ENCODE peak calls at places on chromosomes 1 and 21, in eight cellular contexts. G, T, K, C, J, D, X and A are unnamed samples.

GRCh38 chr21:32516729-32517649 is 68.3 kb downstream of the TCP10L start:
- DNase-seq in G (no peak), T (peak), K (no peak), C (no peak), J (no peak), D (peak), X (peak), A (no peak)

GRCh38 chr1:9289090-9289534 is 3.6 kb upstream of the SPSB1 start:
- DNase-seq in G (peak), T (peak), K (peak), C (peak), J (peak), D (peak), X (peak), A (no peak)

GRCh38 chr1:112721966-112722524 is 6.9 kb upstream of the PPM1J start:
- DNase-seq in G (peak), T (no peak), K (no peak), C (no peak), J (no peak), D (no peak), X (no peak), A (no peak)

GRCh38 chr1:222167111-222167510 is 380.8 kb downstream of the HHIPL2 start:
- DNase-seq in G (peak), T (peak), K (peak), C (peak), J (peak), D (no peak), X (peak), A (no peak)

GRCh38 chr1:175783126-175783722 is 39.8 kb upstream of the TNR start:
- DNase-seq in G (no peak), T (peak), K (no peak), C (no peak), J (no peak), D (no peak), X (no peak), A (no peak)

GRCh38 chr1:202597090-202597761 is 113.0 kb downstream of the SYT2 start:
- DNase-seq in G (no peak), T (no peak), K (no peak), C (no peak), J (no peak), D (no peak), X (no peak), A (no peak)

GRCh38 chr21:36882776-36883175 is 83.7 kb downstream of the HLCS start:
- DNase-seq in G (no peak), T (no peak), K (no peak), C (no peak), J (no peak), D (no peak), X (no peak), A (no peak)

GRCh38 chr1:14733779-14734140 is 135.3 kb downstream of the KAZN start:
- DNase-seq in G (no peak), T (no peak), K (no peak), C (no peak), J (no peak), D (no peak), X (no peak), A (no peak)

GRCh38 chr1:216183007-216183406 is 240.2 kb downstream of the USH2A start:
- DNase-seq in G (peak), T (peak), K (no peak), C (no peak), J (no peak), D (no peak), X (no peak), A (no peak)

GRCh38 chr1:118984990-118985608 is 3.0 kb downstream of the TBX15 start:
- DNase-seq in G (no peak), T (no peak), K (no peak), C (no peak), J (no peak), D (no peak), X (no peak), A (no peak)

GRCh38 chr21:15151385-15152103 is 86.7 kb upstream of the NRIP1 start:
- DNase-seq in G (no peak), T (no peak), K (no peak), C (no peak), J (no peak), D (no peak), X (no peak), A (no peak)

GRCh38 chr1:174023438-174023837 is 1.3 kb upstream of the RC3H1 start:
- DNase-seq in G (peak), T (peak), K (no peak), C (peak), J (no peak), D (no peak), X (peak), A (no peak)

GRCh38 chr1:200628223-200628868 is 7.8 kb upstream of the KIF14 start:
- DNase-seq in G (no peak), T (no peak), K (no peak), C (no peak), J (no peak), D (no peak), X (no peak), A (no peak)

GRCh38 chr1:167648978-167649752 is 19.1 kb downstream of the RCSD1 start:
- DNase-seq in G (no peak), T (no peak), K (no peak), C (no peak), J (no peak), D (no peak), X (no peak), A (peak)

GRCh38 chr1:155961937-155962336 is 16.4 kb downstream of the ARHGEF2 start:
- DNase-seq in G (no peak), T (peak), K (peak), C (no peak), J (no peak), D (peak), X (peak), A (peak)

GRCh38 chr1:156676820-156677615 is at the start of gene NES:
- DNase-seq in G (peak), T (no peak), K (peak), C (peak), J (no peak), D (peak), X (peak), A (peak)

GRCh38 chr1:226798427-226799411 is 59.6 kb upstream of the ITPKB start:
- DNase-seq in G (no peak), T (no peak), K (no peak), C (no peak), J (no peak), D (no peak), X (no peak), A (no peak)

GRCh38 chr1:110596312-110596711 is 9.8 kb downstream of the KCNA2 start:
- DNase-seq in G (no peak), T (no peak), K (no peak), C (no peak), J (no peak), D (no peak), X (no peak), A (peak)

GRCh38 chr1:155324717-155325595 is 4.3 kb downstream of the RUSC1 start:
- DNase-seq in G (peak), T (peak), K (peak), C (peak), J (peak), D (peak), X (peak), A (no peak)

GRCh38 chr1:6082430-6082971 is 36.8 kb downstream of the KCNAB2 start:
- DNase-seq in G (no peak), T (no peak), K (no peak), C (no peak), J (no peak), D (no peak), X (no peak), A (no peak)

GRCh38 chr1:182795563-182796228 is 6.1 kb downstream of the NPL start:
- DNase-seq in G (no peak), T (no peak), K (no peak), C (no peak), J (no peak), D (no peak), X (no peak), A (no peak)

GRCh38 chr1:37797750-37798345 is 4.2 kb downstream of the MANEAL start:
- DNase-seq in G (no peak), T (peak), K (no peak), C (no peak), J (no peak), D (no peak), X (no peak), A (no peak)

GRCh38 chr1:30789388-30790255 is 32.0 kb upstream of the LAPTM5 start:
- DNase-seq in G (peak), T (no peak), K (no peak), C (no peak), J (no peak), D (no peak), X (no peak), A (no peak)

GRCh38 chr1:234702342-234703000 is 92.5 kb upstream of the IRF2BP2 start:
- DNase-seq in G (no peak), T (no peak), K (peak), C (peak), J (no peak), D (peak), X (no peak), A (no peak)

GRCh38 chr1:227913969-227914791 is 33.6 kb downstream of the WNT9A start:
- DNase-seq in G (peak), T (no peak), K (no peak), C (no peak), J (no peak), D (no peak), X (peak), A (no peak)

GRCh38 chr1:96688737-96689136 is 32.8 kb upstream of the PTBP2 start:
- DNase-seq in G (peak), T (no peak), K (no peak), C (no peak), J (no peak), D (no peak), X (no peak), A (no peak)

GRCh38 chr1:85334962-85335361 is 58.5 kb upstream of the BCL10 start:
- DNase-seq in G (no peak), T (peak), K (no peak), C (no peak), J (no peak), D (no peak), X (no peak), A (no peak)

GRCh38 chr1:8321612-8322011 is 3.7 kb downstream of the SLC45A1 start:
- DNase-seq in G (no peak), T (no peak), K (no peak), C (no peak), J (no peak), D (no peak), X (no peak), A (no peak)

GRCh38 chr1:81430955-81431646 is 369.6 kb upstream of the ADGRL2 start:
- DNase-seq in G (no peak), T (no peak), K (no peak), C (no peak), J (no peak), D (no peak), X (no peak), A (no peak)